ENCODE peak calls at places on chromosome 4, in six cellular contexts. K, A, O, W, Y and P are unnamed samples.
A peak's percentile ranks its signal among the peaks of the same experiment; 100 is the strongest.

GRCh38 chr4:118954246-118954645 is 65.6 kb downstream of the SYNPO2 start:
- DNase-seq in A (no peak), O (no peak), Y (peak; percentile 43), W (no peak), K (peak; percentile 56), P (peak; percentile 40)

GRCh38 chr4:123505077-123505456 is 108.5 kb downstream of the SPRY1 start:
- DNase-seq in O (no peak), K (peak; percentile 54), A (no peak), W (no peak), Y (peak; percentile 42), P (no peak)

GRCh38 chr4:112119358-112119783 is 25.9 kb upstream of the FAM241A start:
- DNase-seq in Y (no peak), O (no peak), A (no peak), K (no peak), W (no peak), P (no peak)

GRCh38 chr4:170093978-170094377 is 4.2 kb upstream of the AADAT start:
- DNase-seq in O (no peak), A (no peak), W (no peak), K (no peak), Y (no peak), P (no peak)

GRCh38 chr4:152935661-152936445 is at the start of gene FHDC1:
- DNase-seq in O (no peak), K (no peak), Y (peak; percentile 45), W (no peak), A (peak; percentile 33), P (peak; percentile 51)

GRCh38 chr4:133683967-133684366 is 517.6 kb downstream of the PABPC4L start:
- DNase-seq in A (no peak), W (no peak), Y (no peak), K (no peak), O (no peak), P (no peak)

GRCh38 chr4:70564033-70564432 is 28.0 kb upstream of the AMBN start:
- DNase-seq in W (no peak), A (no peak), Y (no peak), K (no peak), O (no peak), P (no peak)

GRCh38 chr4:67558493-67558892 is at the start of gene STAP1:
- DNase-seq in Y (no peak), W (no peak), O (no peak), K (no peak), A (no peak), P (no peak)

GRCh38 chr4:44257461-44257860 is 191.1 kb downstream of the KCTD8 start:
- DNase-seq in O (no peak), Y (peak; percentile 30), W (no peak), A (no peak), K (peak; percentile 23), P (no peak)

GRCh38 chr4:33357121-33357520 is 2637.0 kb downstream of the PCDH7 start:
- DNase-seq in Y (no peak), W (no peak), O (no peak), A (no peak), K (no peak), P (no peak)

GRCh38 chr4:7263166-7263565 is 70.8 kb downstream of the SORCS2 start:
- DNase-seq in W (no peak), K (no peak), A (no peak), O (no peak), Y (no peak), P (no peak)

GRCh38 chr4:53476232-53477037 is 99.0 kb downstream of the FIP1L1 start:
- DNase-seq in O (no peak), A (no peak), Y (peak; percentile 99), W (no peak), K (peak; percentile 97), P (peak; percentile 91)

GRCh38 chr4:128775916-128776315 is 33.6 kb upstream of the JADE1 start:
- DNase-seq in Y (no peak), O (no peak), W (no peak), K (no peak), A (no peak), P (no peak)

GRCh38 chr4:170743633-170744032 is 653.9 kb upstream of the AADAT start:
- DNase-seq in Y (no peak), O (no peak), A (no peak), W (no peak), K (no peak), P (no peak)

GRCh38 chr4:52640808-52641595 is 18.1 kb downstream of the USP46 start:
- DNase-seq in Y (peak; percentile 80), K (peak; percentile 65), W (no peak), O (no peak), A (no peak), P (no peak)

GRCh38 chr4:114087596-114088230 is 108.3 kb upstream of the ARSJ start:
- DNase-seq in O (no peak), K (peak; percentile 78), W (no peak), A (no peak), Y (peak; percentile 93), P (peak; percentile 52)

GRCh38 chr4:67918428-67918827 is 34.6 kb upstream of the TMPRSS11D start:
- DNase-seq in K (no peak), W (no peak), A (no peak), Y (no peak), O (no peak), P (no peak)

GRCh38 chr4:69936566-69936965 is 5.7 kb downstream of the CSN1S1 start:
- DNase-seq in A (no peak), K (peak; percentile 40), W (no peak), O (no peak), Y (peak; percentile 7), P (no peak)

GRCh38 chr4:169774466-169775445 is 17.0 kb upstream of the HPF1 start:
- DNase-seq in O (peak; percentile 65), K (peak; percentile 3), Y (no peak), A (no peak), W (no peak), P (no peak)

GRCh38 chr4:78033859-78034258 is 23.3 kb upstream of the FRAS1 start:
- DNase-seq in A (no peak), O (no peak), K (no peak), W (no peak), Y (peak; percentile 4), P (no peak)

GRCh38 chr4:53914313-53915016 is 149.9 kb downstream of the CHIC2 start:
- DNase-seq in K (peak; percentile 96), Y (peak; percentile 82), A (no peak), W (no peak), O (no peak), P (peak; percentile 81)

GRCh38 chr4:178316211-178316610 is 874.0 kb upstream of the AGA start:
- DNase-seq in A (no peak), Y (no peak), O (no peak), K (no peak), W (no peak), P (no peak)